ENCODE peak calls at places on chromosomes 2 and 18, in four cellular contexts. D is stimulated activated CD8-positive, alpha-beta memory T cell treated with anti-CD3 and anti-CD28 coated beads, Interleukin-7, amount 100 ng/mL, for 1 hour; E is small intestine; G is germinal center. B is an unnamed sample.

GRCh38 chr2:64063454-64063853 is 44.2 kb upstream of the VPS54 start:
- DNase-seq in D (no peak), G (peak; percentile 10), E (no peak), B (no peak)

GRCh38 chr2:118387509-118387908 is 299.2 kb downstream of the INSIG2 start:
- DNase-seq in E (no peak), G (no peak), D (no peak), B (no peak)

GRCh38 chr2:216792222-216793001 is 67.5 kb downstream of the TNP1 start:
- DNase-seq in G (no peak), D (no peak), E (no peak), B (no peak)

GRCh38 chr18:79258447-79258846 is 137.3 kb upstream of the NFATC1 start:
- DNase-seq in G (peak; percentile 23), E (no peak), D (no peak), B (no peak)

GRCh38 chr2:236354056-236354940 is 90.1 kb upstream of the ASB18 start:
- DNase-seq in D (no peak), G (no peak), E (no peak), B (no peak)

GRCh38 chr2:219905640-219906039 is 278.2 kb downstream of the SLC4A3 start:
- DNase-seq in G (no peak), D (no peak), E (no peak), B (no peak)

GRCh38 chr2:168604252-168604651 is 148.2 kb downstream of the CERS6 start:
- DNase-seq in G (no peak), E (no peak), D (no peak), B (no peak)

GRCh38 chr2:17445744-17446143 is 72.5 kb downstream of the RAD51AP2 start:
- DNase-seq in G (no peak), D (no peak), E (no peak), B (no peak)

GRCh38 chr2:53631313-53632125 is 136.1 kb upstream of the CHAC2 start:
- DNase-seq in D (no peak), G (no peak), E (peak; percentile 15), B (no peak)

GRCh38 chr2:32772623-32773221 is 144.9 kb downstream of the TTC27 start:
- DNase-seq in E (peak; percentile 50), D (no peak), G (peak; percentile 42), B (no peak)

GRCh38 chr2:53202063-53202462 is 565.5 kb upstream of the CHAC2 start:
- DNase-seq in D (no peak), E (peak; percentile 2), G (no peak), B (no peak)

GRCh38 chr2:233185963-233186362 is 65.5 kb upstream of the ATG16L1 start:
- DNase-seq in E (no peak), D (no peak), G (no peak), B (no peak)

GRCh38 chr2:164922119-164922518 is 33.2 kb downstream of the SLC38A11 start:
- DNase-seq in G (no peak), E (no peak), D (no peak), B (no peak)

B was measured in activated T-helper 1 cell treated with anti-CD3 and anti-CD28 coated beads, Interleukin-2, amount 50 U/mL, for 16 hours.